ENCODE peak calls at places on chromosomes 1 and 21, in seven cellular contexts. I is mesendoderm, N is neuronal stem cell, Z is H1, D is IMR-90, G is H9, M is trophoblast cell. X is an unnamed sample.

GRCh38 chr1:218674280-218674773 is 329.2 kb downstream of the TGFB2 start:
- DNase-seq in N (peak), Z (peak), I (peak), G (peak), M (peak), D (peak), X (peak)

GRCh38 chr1:154519661-154520060 is 17.4 kb upstream of the SHE start:
- DNase-seq in D (no peak), N (no peak), I (no peak), M (no peak), G (no peak), Z (no peak), X (no peak)

GRCh38 chr1:243558556-243558955 is 291.5 kb downstream of the AKT3 start:
- DNase-seq in N (no peak), I (no peak), G (no peak), Z (no peak), D (no peak), M (no peak), X (no peak)

GRCh38 chr1:212937034-212937433 is 13.3 kb upstream of the VASH2 start:
- DNase-seq in D (no peak), N (no peak), G (no peak), Z (no peak), M (no peak), I (no peak), X (no peak)

GRCh38 chr1:204791453-204792366 is 79.0 kb upstream of the NFASC start:
- DNase-seq in N (peak), Z (peak), I (peak), M (peak), D (peak), G (peak), X (peak)

GRCh38 chr1:227779021-227779441 is 36.4 kb upstream of the PRSS38 start:
- DNase-seq in Z (no peak), M (no peak), N (no peak), D (no peak), I (no peak), G (peak), X (no peak)

GRCh38 chr1:58628987-58629598 is 52.0 kb upstream of the TACSTD2 start:
- DNase-seq in D (peak), N (no peak), G (no peak), Z (no peak), I (peak), M (peak), X (no peak)

GRCh38 chr1:231688989-231689388 is 62.4 kb downstream of the DISC1 start:
- DNase-seq in N (no peak), G (no peak), D (no peak), M (no peak), I (no peak), Z (no peak), X (no peak)

GRCh38 chr1:64846573-64847430 is 101.9 kb downstream of the RAVER2 start:
- DNase-seq in M (no peak), G (no peak), D (no peak), N (no peak), Z (no peak), I (no peak), X (no peak)

GRCh38 chr1:215104283-215104682 is 21.7 kb downstream of the KCNK2 start:
- DNase-seq in Z (no peak), D (peak), I (no peak), G (no peak), M (no peak), N (no peak), X (no peak)

GRCh38 chr1:181012203-181012520 is 10.5 kb downstream of the STX6 start:
- DNase-seq in D (no peak), G (no peak), Z (no peak), M (peak), N (no peak), I (no peak), X (no peak)

GRCh38 chr1:68011786-68012375 is 38.5 kb downstream of the DIRAS3 start:
- DNase-seq in I (no peak), D (peak), Z (no peak), N (no peak), M (no peak), G (no peak), X (no peak)

GRCh38 chr1:17565551-17565971 is 26.1 kb downstream of the ARHGEF10L start:
- DNase-seq in M (no peak), D (no peak), Z (no peak), G (no peak), N (no peak), I (peak), X (peak)

GRCh38 chr1:38175062-38175461 is 128.5 kb upstream of the POU3F1 start:
- DNase-seq in N (no peak), G (no peak), Z (no peak), D (no peak), I (no peak), M (no peak), X (no peak)

GRCh38 chr1:932776-933602 is 9.3 kb downstream of the SAMD11 start:
- DNase-seq in G (no peak), Z (no peak), N (no peak), I (no peak), M (no peak), D (no peak), X (no peak)

GRCh38 chr1:156241311-156241811 is 623 bp upstream of the BGLAP start:
- DNase-seq in Z (peak), N (no peak), G (no peak), D (peak), I (no peak), M (no peak), X (peak)

GRCh38 chr21:39525129-39525528 is 73.4 kb downstream of the SH3BGR start:
- DNase-seq in N (no peak), G (no peak), I (no peak), M (no peak), Z (no peak), D (no peak), X (no peak)

GRCh38 chr1:151534662-151535278 is 5.3 kb upstream of the TUFT1 start:
- DNase-seq in M (peak), I (peak), Z (peak), N (no peak), G (peak), D (peak), X (peak)

GRCh38 chr1:64401285-64401684 is 68.6 kb upstream of the CACHD1 start:
- DNase-seq in I (no peak), N (no peak), G (no peak), Z (no peak), M (no peak), D (no peak), X (no peak)

GRCh38 chr1:30790850-30791778 is 33.5 kb upstream of the LAPTM5 start:
- DNase-seq in G (no peak), M (no peak), D (no peak), N (no peak), I (no peak), Z (no peak), X (no peak)

GRCh38 chr1:81388435-81388834 is 412.3 kb upstream of the ADGRL2 start:
- DNase-seq in M (no peak), N (no peak), G (no peak), I (no peak), D (no peak), Z (no peak), X (no peak)

GRCh38 chr1:58592521-58593134 is 15.6 kb upstream of the TACSTD2 start:
- DNase-seq in G (no peak), M (no peak), Z (no peak), I (peak), D (peak), N (no peak), X (peak)

GRCh38 chr1:60000625-60001024 is 72.9 kb downstream of the C1orf87 start:
- DNase-seq in I (no peak), G (no peak), D (no peak), M (no peak), Z (no peak), N (no peak), X (no peak)

GRCh38 chr1:9230869-9231533 is 3.6 kb upstream of the H6PD start:
- DNase-seq in N (no peak), M (no peak), Z (no peak), I (no peak), G (no peak), D (peak), X (peak)
- H2BK120ac ChIP-seq in N (no peak), M (no peak), Z (no peak), I (no peak), G (no peak), D (no peak), X (no peak)

DNA sequence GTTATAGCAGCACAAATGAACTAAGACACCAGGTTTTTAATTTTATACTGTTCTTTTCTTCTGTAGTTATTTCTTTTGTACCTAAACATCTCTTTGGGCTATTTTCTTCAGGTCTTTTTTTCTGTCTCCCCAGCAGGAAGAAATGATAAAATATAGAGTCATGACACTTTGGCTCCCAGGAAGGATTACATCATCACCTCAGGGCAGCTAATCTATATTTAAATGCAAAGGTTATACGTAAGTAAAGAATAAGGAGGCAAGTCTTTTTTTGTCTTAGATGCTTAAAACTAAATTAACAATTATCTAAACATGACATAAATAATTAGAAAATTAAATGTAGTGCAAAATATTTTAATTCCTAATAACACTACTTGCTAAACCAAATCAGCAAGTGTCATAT is 57.0 kb downstream of the WARS2 start:
- DNase-seq in M (no peak), G (no peak), D (no peak), I (no peak), N (no peak), Z (no peak), X (no peak)
- H2BK120ac ChIP-seq in M (no peak), G (no peak), D (no peak), I (no peak), N (no peak), Z (no peak), X (no peak)

GRCh38 chr1:79646885-79647284 is 640.4 kb upstream of the ADGRL4 start:
- DNase-seq in Z (no peak), D (no peak), N (no peak), I (peak), M (no peak), G (peak), X (no peak)
- H2BK120ac ChIP-seq in Z (no peak), D (no peak), N (no peak), I (no peak), M (no peak), G (no peak), X (no peak)

DNA sequence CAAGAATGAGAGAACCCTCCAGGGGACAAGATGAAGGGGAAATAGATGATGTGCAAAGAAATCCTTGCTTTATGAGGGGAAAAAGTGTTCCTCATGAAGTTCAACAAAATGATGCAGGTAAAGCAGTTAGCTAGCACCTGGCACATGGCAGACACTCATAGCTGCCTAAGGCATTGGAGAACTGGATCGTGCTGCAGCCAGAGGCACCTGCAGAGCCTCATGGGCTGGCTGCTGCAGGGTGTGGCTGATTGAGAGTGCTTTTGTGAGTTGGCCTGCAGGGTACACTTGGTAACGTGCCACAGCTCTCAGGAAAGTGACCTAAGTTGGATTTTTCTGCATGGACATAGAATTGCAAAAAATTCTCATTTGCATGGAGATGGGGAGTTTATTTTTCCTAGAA is 31.7 kb upstream of the IL20 start:
- DNase-seq in N (no peak), Z (peak), M (no peak), I (no peak), G (no peak), D (no peak), X (no peak)
- H2BK120ac ChIP-seq in N (no peak), Z (no peak), M (no peak), I (no peak), G (no peak), D (no peak), X (no peak)

GRCh38 chr1:62833529-62833928 is 49.6 kb downstream of the ATG4C start:
- DNase-seq in N (no peak), D (no peak), M (no peak), Z (no peak), G (no peak), I (no peak), X (no peak)
- H2BK120ac ChIP-seq in N (no peak), D (no peak), M (no peak), Z (no peak), G (no peak), I (no peak), X (no peak)

DNA sequence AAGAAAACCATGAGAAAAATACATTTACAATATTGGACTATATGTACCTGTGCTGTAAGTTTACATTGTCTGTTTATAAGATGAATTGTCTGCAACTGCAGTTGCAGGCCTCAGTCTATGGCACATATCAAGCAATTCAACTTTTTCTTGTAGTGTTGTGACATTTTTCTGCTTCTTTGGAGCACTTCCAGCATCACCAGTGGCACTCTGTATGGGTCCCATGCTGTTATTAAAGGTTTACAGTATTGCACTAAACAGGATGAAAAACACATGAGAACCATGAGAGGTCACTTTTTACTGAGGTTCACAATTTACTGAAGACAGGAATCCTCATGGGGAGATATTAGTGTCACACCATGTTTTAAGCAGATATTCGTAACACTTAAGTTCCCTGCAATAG is 118.6 kb downstream of the GRIK1 start:
- DNase-seq in M (no peak), I (no peak), N (no peak), Z (no peak), D (no peak), G (no peak), X (no peak)
- H2BK120ac ChIP-seq in M (no peak), I (no peak), N (no peak), Z (no peak), D (no peak), G (no peak), X (no peak)

GRCh38 chr1:202698276-202698675 is 12.0 kb downstream of the SYT2 start:
- DNase-seq in N (no peak), Z (no peak), I (no peak), D (no peak), M (no peak), G (no peak), X (no peak)

GRCh38 chr1:202694354-202694753 is 15.9 kb downstream of the SYT2 start:
- DNase-seq in M (no peak), D (no peak), I (no peak), G (no peak), Z (no peak), N (no peak), X (no peak)

GRCh38 chr1:202700061-202700460 is 10.2 kb downstream of the SYT2 start:
- DNase-seq in I (no peak), D (no peak), M (no peak), N (no peak), G (no peak), Z (no peak), X (no peak)

GRCh38 chr1:202692959-202693555 is 17.2 kb downstream of the SYT2 start:
- DNase-seq in N (peak), I (peak), G (peak), D (peak), M (peak), Z (peak), X (peak)

DNA sequence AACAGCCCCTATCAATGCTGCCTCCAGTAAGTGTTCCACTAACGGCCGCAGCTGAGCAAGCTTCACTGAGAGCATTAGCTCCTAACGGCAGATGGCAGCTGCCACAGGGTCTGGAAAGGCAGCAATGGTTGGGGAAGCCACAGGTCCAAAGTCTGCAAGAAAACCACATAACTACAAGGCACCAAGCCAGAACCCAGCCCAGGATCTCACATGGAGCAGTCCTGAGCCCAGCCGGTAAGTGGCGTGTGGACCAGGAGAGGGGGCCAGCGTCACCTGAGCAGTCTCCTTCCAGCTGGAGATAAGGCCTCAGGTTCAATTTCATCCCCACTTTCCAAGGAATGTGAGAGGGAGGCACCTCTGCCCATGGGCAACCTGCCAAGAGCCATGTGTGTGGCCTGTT is 13.2 kb downstream of the SYT2 start:
- DNase-seq in G (no peak), I (no peak), Z (no peak), M (no peak), D (no peak), N (no peak), X (no peak)
- H2BK120ac ChIP-seq in G (no peak), I (no peak), Z (no peak), M (no peak), D (no peak), N (no peak), X (no peak)